ENCODE peak calls at places on chromosomes 1 and 21, in ten cellular contexts. N, Y, P, M, F, E, K, I, A and L are unnamed samples.

GRCh38 chr1:84247425-84248220 is 53.9 kb upstream of the SAMD13 start:
- DNase-seq in F (no peak), K (peak; percentile 68), N (no peak), Y (no peak), E (no peak), M (peak; percentile 21), I (no peak), A (peak; percentile 98), P (no peak), L (no peak)

GRCh38 chr1:51648180-51649109 is 31.6 kb downstream of the OSBPL9 start:
- DNase-seq in M (peak; percentile 43), Y (peak; percentile 33), K (peak; percentile 56), F (no peak), A (peak; percentile 74), P (no peak), E (no peak), N (no peak), I (no peak), L (no peak)

GRCh38 chr1:230534224-230534623 is 108.1 kb upstream of the COG2 start:
- DNase-seq in I (no peak), E (no peak), A (no peak), P (no peak), F (no peak), M (no peak), K (no peak), Y (no peak), N (no peak), L (no peak)

GRCh38 chr1:43960798-43961197 is 9.0 kb upstream of the DPH2 start:
- DNase-seq in N (no peak), Y (no peak), P (no peak), F (no peak), M (no peak), I (no peak), A (no peak), K (no peak), E (no peak), L (no peak)

GRCh38 chr1:113677250-113678158 is 81.8 kb downstream of the PHTF1 start:
- DNase-seq in I (no peak), F (no peak), K (no peak), P (peak; percentile 56), A (peak; percentile 62), M (peak; percentile 52), N (no peak), Y (no peak), E (peak; percentile 52), L (peak; percentile 61)

GRCh38 chr1:232130815-232131474 is 499.0 kb downstream of the SIPA1L2 start:
- DNase-seq in N (no peak), K (no peak), F (no peak), Y (no peak), P (no peak), I (no peak), M (no peak), A (no peak), E (no peak), L (no peak)

GRCh38 chr1:234529661-234530237 is 50.8 kb upstream of the TARBP1 start:
- DNase-seq in I (no peak), M (no peak), P (no peak), F (no peak), E (no peak), K (no peak), Y (no peak), A (peak; percentile 66), N (no peak), L (no peak)

GRCh38 chr1:34721241-34721640 is 33.6 kb upstream of the GJB5 start:
- DNase-seq in P (no peak), E (no peak), F (no peak), K (no peak), Y (no peak), A (no peak), M (no peak), N (no peak), I (no peak), L (no peak)

GRCh38 chr1:84156210-84156621 is 12.1 kb downstream of the PRKACB start:
- DNase-seq in N (no peak), F (no peak), E (no peak), M (peak; percentile 6), I (no peak), Y (no peak), A (peak; percentile 92), K (no peak), P (no peak), L (no peak)

GRCh38 chr1:51369171-51369570 is 38.8 kb upstream of the TTC39A start:
- DNase-seq in K (no peak), N (no peak), I (no peak), P (no peak), A (no peak), E (no peak), M (no peak), F (no peak), Y (no peak), L (no peak)

GRCh38 chr1:99600782-99601181 is 45.1 kb upstream of the PALMD start:
- DNase-seq in Y (no peak), K (no peak), F (no peak), P (no peak), M (no peak), A (peak; percentile 30), E (no peak), N (no peak), I (no peak), L (no peak)

GRCh38 chr1:47460040-47460439 is 22.2 kb downstream of the FOXD2 start:
- DNase-seq in A (no peak), N (no peak), F (no peak), E (no peak), K (no peak), P (no peak), Y (no peak), I (no peak), M (no peak), L (no peak)

GRCh38 chr1:32806910-32807523 is 10.1 kb downstream of the YARS1 start:
- DNase-seq in N (no peak), Y (no peak), M (no peak), F (no peak), E (no peak), I (no peak), A (peak; percentile 51), P (no peak), K (no peak), L (no peak)

GRCh38 chr1:86788300-86789206 is 84.2 kb downstream of the SH3GLB1 start:
- DNase-seq in M (no peak), A (peak; percentile 99), F (no peak), K (no peak), E (no peak), Y (no peak), I (no peak), N (peak; percentile 62), P (no peak), L (no peak)

DNA sequence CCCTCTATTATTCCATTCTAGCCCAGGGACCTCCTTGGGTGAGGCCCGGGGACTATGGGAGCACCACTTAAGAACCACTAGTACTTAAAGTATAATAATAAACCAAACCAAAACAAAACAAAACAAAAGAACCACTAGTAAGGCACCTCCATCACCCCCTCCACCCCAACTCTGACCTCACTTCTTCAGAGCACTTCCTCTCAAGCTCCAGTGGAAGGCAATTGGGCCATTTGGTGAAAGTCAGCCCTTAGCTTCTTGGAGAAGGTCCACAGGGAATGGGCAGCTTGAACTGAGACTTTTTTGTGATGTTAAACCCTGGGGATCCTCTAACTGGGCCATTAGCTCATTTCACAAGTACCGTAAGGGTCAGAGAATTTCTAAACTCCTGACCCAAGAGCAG is 237.3 kb downstream of the RHOU start:
- DNase-seq in M (no peak), A (no peak), P (no peak), F (no peak), N (no peak), K (no peak), E (no peak), Y (no peak), I (no peak), L (no peak)
- TF ChIP-seq CTCF in M (no peak), A (no peak), P (no peak), F (no peak), N (no peak), K (no peak), E (no peak), Y (no peak), I (no peak), L (no peak)

GRCh38 chr21:31176080-31176551 is 137.8 kb upstream of the KRTAP19-8 start:
- DNase-seq in Y (no peak), K (no peak), F (no peak), N (no peak), I (no peak), M (no peak), P (no peak), A (no peak), E (no peak), L (no peak)
- TF ChIP-seq CTCF in Y (no peak), K (no peak), F (no peak), N (no peak), I (no peak), M (no peak), P (no peak), A (no peak), E (no peak), L (no peak)

GRCh38 chr1:240801445-240801844 is 189.5 kb upstream of the GREM2 start:
- DNase-seq in N (no peak), F (no peak), K (no peak), Y (no peak), P (no peak), I (no peak), E (no peak), A (no peak), M (no peak), L (no peak)
- TF ChIP-seq CTCF in N (no peak), F (no peak), K (no peak), Y (no peak), P (no peak), I (no peak), E (no peak), A (no peak), M (no peak), L (no peak)

GRCh38 chr1:116151739-116152576 is 40.8 kb downstream of the MAB21L3 start:
- DNase-seq in M (peak; percentile 76), I (peak; percentile 84), A (peak; percentile 57), E (peak; percentile 94), N (peak; percentile 78), P (peak; percentile 82), F (peak; percentile 75), Y (peak; percentile 90), K (peak; percentile 82), L (peak; percentile 93)

GRCh38 chr1:116147972-116148371 is 36.8 kb downstream of the MAB21L3 start:
- DNase-seq in Y (no peak), N (no peak), A (no peak), I (no peak), F (no peak), M (no peak), E (no peak), P (no peak), K (no peak), L (no peak)

GRCh38 chr1:116147114-116147510 is 35.9 kb downstream of the MAB21L3 start:
- DNase-seq in I (no peak), P (no peak), E (no peak), M (no peak), A (no peak), Y (no peak), K (no peak), N (no peak), F (no peak), L (no peak)

GRCh38 chr1:116150368-116150767 is 39.2 kb downstream of the MAB21L3 start:
- DNase-seq in F (no peak), P (no peak), A (no peak), Y (no peak), I (no peak), N (no peak), E (no peak), M (no peak), K (no peak), L (no peak)

DNA sequence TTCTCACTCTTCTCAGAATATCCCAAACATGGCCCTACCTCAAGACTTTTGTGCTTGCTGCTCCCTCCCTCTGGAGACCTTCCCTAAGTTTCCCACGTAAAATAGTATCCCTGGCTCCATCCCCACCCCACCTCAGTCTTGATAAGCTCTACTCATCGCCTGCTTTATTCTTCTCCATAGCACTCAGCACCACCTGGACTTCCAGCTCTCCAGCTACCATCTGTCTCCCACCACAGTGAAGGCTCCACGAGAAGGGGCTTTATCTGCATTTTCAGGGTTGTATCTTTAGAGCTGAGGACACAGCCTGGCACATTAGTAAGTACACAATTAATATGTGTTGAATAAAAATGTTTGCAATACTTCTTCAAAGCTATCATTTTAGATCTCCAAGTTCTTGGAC is 37.8 kb downstream of the MAB21L3 start:
- DNase-seq in E (no peak), P (no peak), I (no peak), A (no peak), Y (no peak), M (no peak), F (no peak), K (no peak), N (no peak), L (no peak)
- TF ChIP-seq CTCF in E (no peak), P (no peak), I (no peak), A (no peak), Y (no peak), M (no peak), F (no peak), K (no peak), N (no peak), L (no peak)